ENCODE peak calls at places on chromosomes 4 and X, in ten cellular contexts. X is astrocyte of the cerebellum, I is transverse colon, J is HL-60, Q is AG10803, B is bronchial epithelial cell, O is mucosa of descending colon, M is dorsolateral prefrontal cortex, P is GM12864, V is heart right ventricle. W is an unnamed sample.

GRCh38 chr4:40189997-40190396 is 6.8 kb upstream of the RHOH start:
- DNase-seq in B (no peak), I (no peak), P (no peak), V (no peak), O (peak), Q (no peak), M (no peak), J (no peak), X (no peak), W (no peak)

GRCh38 chr4:158801066-158801465 is 32.2 kb downstream of the FNIP2 start:
- DNase-seq in B (no peak), X (no peak), J (no peak), I (peak), V (no peak), M (no peak), Q (no peak), O (no peak), P (no peak), W (no peak)

GRCh38 chr4:139535228-139535851 is 20.7 kb downstream of the SETD7 start:
- DNase-seq in O (no peak), V (no peak), M (no peak), I (no peak), P (no peak), X (no peak), B (no peak), Q (no peak), J (no peak), W (no peak)

GRCh38 chr4:189202869-189203271 is 737.8 kb upstream of the FRG1 start:
- DNase-seq in I (no peak), Q (peak), B (peak), X (no peak), V (no peak), J (no peak), M (no peak), P (no peak), O (no peak), W (peak)

GRCh38 chr4:181662383-181662782 is 580.8 kb upstream of the TENM3 start:
- DNase-seq in M (no peak), X (no peak), I (no peak), Q (peak), B (no peak), J (no peak), P (no peak), V (no peak), O (no peak), W (peak)

GRCh38 chr4:139692300-139693012 is 26.8 kb downstream of the MGST2 start:
- DNase-seq in P (no peak), Q (no peak), V (no peak), B (no peak), I (no peak), J (no peak), M (no peak), O (no peak), X (no peak), W (no peak)

GRCh38 chr4:37584087-37584486 is 102.1 kb downstream of the RELL1 start:
- DNase-seq in M (no peak), V (no peak), X (no peak), P (no peak), O (peak), B (peak), Q (no peak), J (no peak), I (peak), W (no peak)

GRCh38 chr4:138188406-138189084 is 53.6 kb downstream of the SLC7A11 start:
- DNase-seq in J (no peak), P (no peak), V (no peak), M (no peak), O (no peak), B (peak), I (no peak), X (no peak), Q (no peak), W (no peak)

GRCh38 chr4:74006009-74006476 is 7.6 kb upstream of the CXCL5 start:
- DNase-seq in O (no peak), I (no peak), X (peak), J (no peak), B (peak), Q (peak), P (no peak), V (no peak), M (no peak), W (peak)

GRCh38 chrX:31316340-31316991 is 244.6 kb upstream of the FTHL17 start:
- DNase-seq in P (no peak), I (no peak), M (no peak), Q (no peak), J (no peak), V (no peak), O (no peak), X (no peak), B (no peak), W (no peak)

GRCh38 chr4:122873752-122874151 is 47.1 kb downstream of the FGF2 start:
- DNase-seq in V (no peak), I (no peak), P (no peak), M (no peak), Q (peak), B (peak), J (no peak), X (no peak), O (no peak), W (peak)

DNA sequence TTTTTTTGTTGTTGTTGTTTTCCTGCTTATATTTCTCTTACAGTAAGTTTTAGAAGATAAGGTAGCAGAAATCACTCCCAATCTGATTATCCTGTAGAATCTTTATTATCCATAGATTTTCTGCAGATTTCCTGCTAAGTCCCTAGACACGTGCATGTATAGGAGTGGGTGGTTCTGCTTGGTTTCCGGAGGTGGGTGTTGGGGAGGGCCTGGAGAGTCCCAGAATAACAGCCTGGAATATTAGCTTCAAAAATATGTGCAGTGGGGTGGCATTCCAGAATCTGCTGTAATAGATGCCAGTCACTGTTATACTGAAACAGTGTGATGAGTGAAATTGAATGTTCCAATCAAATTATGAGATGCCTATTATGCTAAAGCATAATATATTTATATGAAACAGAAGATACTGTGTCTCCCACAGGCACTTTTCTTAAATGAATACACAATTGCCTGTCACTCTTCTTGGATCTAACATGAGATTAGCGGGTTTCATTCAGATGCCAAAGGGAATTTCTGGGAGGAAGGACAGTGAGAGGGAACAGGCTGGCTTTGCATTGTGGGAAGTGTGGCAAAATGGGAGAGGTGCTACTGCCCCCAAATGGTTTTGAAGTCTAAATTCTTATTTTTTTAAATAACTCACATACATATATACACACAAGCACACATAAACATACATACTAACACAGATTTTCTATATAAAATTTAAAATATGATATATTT is 37.6 kb downstream of the C4orf50 start:
- DNase-seq in J (no peak), X (no peak), M (no peak), I (no peak), B (no peak), V (no peak), O (no peak), Q (no peak), P (no peak), W (no peak)
- TF ChIP-seq CTCF in J (no peak), X (no peak), M (no peak), I (no peak), B (no peak), V (peak), O (no peak), Q (no peak), P (no peak), W (no peak)

GRCh38 chr4:154781126-154781982 is at the start of gene RBM46:
- DNase-seq in B (no peak), J (no peak), P (no peak), I (no peak), V (no peak), X (no peak), O (no peak), M (no peak), Q (no peak), W (no peak)
- H3K4me3 ChIP-seq in B (no peak), J (no peak), P (no peak), I (no peak), V (no peak), X (no peak), O (no peak), M (no peak), Q (no peak), W (no peak)

GRCh38 chrX:46381630-46382029 is 163.6 kb downstream of the ZNF674 start:
- DNase-seq in V (no peak), P (peak), J (peak), O (peak), I (peak), Q (peak), B (peak), M (no peak), X (no peak), W (no peak)

GRCh38 chrX:46382595-46382994 is 162.6 kb downstream of the ZNF674 start:
- DNase-seq in O (no peak), B (no peak), I (no peak), V (no peak), J (no peak), X (no peak), Q (no peak), P (no peak), M (no peak), W (no peak)

GRCh38 chrX:46383006-46383405 is 162.2 kb downstream of the ZNF674 start:
- DNase-seq in O (no peak), B (no peak), J (no peak), P (no peak), I (no peak), M (no peak), V (no peak), X (no peak), Q (no peak), W (no peak)

DNA sequence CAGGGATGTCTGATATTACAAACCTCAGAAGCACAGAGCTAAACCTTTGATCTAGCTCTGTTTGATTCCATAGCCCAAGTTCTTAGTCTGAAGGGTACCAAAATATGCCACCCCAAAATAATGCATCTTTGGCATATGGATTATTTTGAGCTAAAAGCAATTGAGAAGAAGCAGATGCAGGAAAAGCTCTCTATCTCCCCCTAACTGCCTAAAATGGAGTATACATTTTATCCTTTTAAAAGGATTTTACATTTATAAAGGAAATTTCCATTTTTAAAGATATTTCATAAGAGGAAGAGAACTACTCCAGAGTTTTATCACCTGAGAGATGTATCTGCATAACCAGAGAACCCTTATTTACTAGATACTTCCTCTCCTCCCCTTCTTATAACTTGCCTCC is 158.7 kb downstream of the ZNF674 start:
- DNase-seq in V (no peak), M (no peak), Q (no peak), P (no peak), O (no peak), X (no peak), J (no peak), B (no peak), I (no peak), W (no peak)
- TF ChIP-seq CTCF in V (no peak), M (peak), Q (peak), P (peak), O (no peak), X (peak), J (no peak), B (no peak), I (no peak), W (peak)

DNA sequence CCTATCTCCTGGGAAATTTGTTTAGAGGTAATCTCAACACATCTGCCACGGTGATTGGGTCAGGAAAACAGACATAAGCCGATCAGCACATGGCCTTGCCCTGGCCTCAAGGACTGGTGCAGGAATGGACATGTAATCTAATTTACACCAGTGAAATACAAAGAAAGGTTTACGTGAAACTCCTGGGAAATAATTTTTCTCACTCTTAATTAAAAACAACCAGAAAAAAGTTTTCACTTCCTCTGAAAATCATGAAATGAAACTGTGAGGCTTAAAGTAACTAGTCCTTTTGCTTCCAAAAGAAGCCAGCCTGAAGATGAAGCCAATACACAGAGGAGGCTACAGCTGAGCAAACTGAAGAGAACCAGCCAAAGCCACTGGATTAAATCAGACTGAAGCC is 154.1 kb upstream of the FAM241A start:
- DNase-seq in O (no peak), J (no peak), I (no peak), X (no peak), Q (no peak), B (no peak), M (no peak), P (peak), V (no peak), W (no peak)
- H3K4me3 ChIP-seq in O (no peak), J (no peak), I (no peak), X (no peak), Q (no peak), B (no peak), M (no peak), P (no peak), V (no peak), W (no peak)

GRCh38 chrX:111360839-111361238 is 51.2 kb downstream of the DCX start:
- DNase-seq in O (no peak), M (no peak), B (no peak), I (no peak), J (no peak), Q (no peak), V (no peak), X (no peak), P (no peak), W (no peak)
- TF ChIP-seq CTCF in O (no peak), M (no peak), B (no peak), I (no peak), J (no peak), Q (no peak), V (no peak), X (no peak), P (no peak), W (no peak)